ENCODE peak calls at places on chromosomes 2 and 18, in four cellular contexts. I, G, X and K are unnamed samples.

GRCh38 chr2:36360834-36361233 is 5.3 kb downstream of the CRIM1 start:
- DNase-seq in X (no peak), I (no peak), G (no peak), K (no peak)

GRCh38 chr18:33074125-33074524 is 301.3 kb upstream of the KLHL14 start:
- DNase-seq in G (no peak), I (no peak), X (no peak), K (no peak)

GRCh38 chr2:47227532-47228166 is 72.5 kb upstream of the STPG4 start:
- DNase-seq in I (no peak), G (no peak), X (no peak), K (no peak)

GRCh38 chr2:180385601-180386201 is 378.6 kb upstream of the CWC22 start:
- DNase-seq in X (no peak), I (no peak), G (no peak), K (no peak)

GRCh38 chr2:8543065-8543411 is 138.8 kb upstream of the ID2 start:
- DNase-seq in I (no peak), G (no peak), X (no peak), K (no peak)

GRCh38 chr2:68710336-68710735 is 24.3 kb upstream of the ARHGAP25 start:
- DNase-seq in X (no peak), G (no peak), I (no peak), K (no peak)

GRCh38 chr18:5962362-5962761 is 67.0 kb upstream of the TMEM200C start:
- DNase-seq in G (no peak), I (no peak), X (peak; percentile 38), K (no peak)

GRCh38 chr2:124267821-124268220 is 242.7 kb downstream of the CNTNAP5 start:
- DNase-seq in G (no peak), I (no peak), X (no peak), K (no peak)

GRCh38 chr2:197803033-197803444 is 1.4 kb upstream of the PLCL1 start:
- DNase-seq in I (no peak), G (peak; percentile 21), X (no peak), K (peak; percentile 53)

GRCh38 chr2:233385489-233386044 is 31.3 kb downstream of the DGKD start:
- DNase-seq in I (no peak), X (peak; percentile 54), G (no peak), K (peak; percentile 69)

GRCh38 chr18:34787931-34788532 is 77.9 kb downstream of the DTNA start:
- DNase-seq in X (no peak), I (peak; percentile 41), G (peak; percentile 14), K (peak; percentile 45)

GRCh38 chr18:80258640-80259039 is 11.3 kb upstream of the PARD6G start:
- DNase-seq in G (no peak), X (no peak), I (no peak), K (no peak)

GRCh38 chr18:70322928-70323327 is 34.1 kb downstream of the SOCS6 start:
- DNase-seq in I (no peak), G (no peak), X (no peak), K (no peak)

GRCh38 chr2:198084136-198084535 is 279.7 kb downstream of the PLCL1 start:
- DNase-seq in I (no peak), X (no peak), G (no peak), K (no peak)

GRCh38 chr2:70534183-70534836 is 19.3 kb downstream of the TGFA start:
- DNase-seq in X (no peak), G (no peak), I (no peak), K (no peak)

GRCh38 chr18:73043231-73044000 is 175.6 kb upstream of the NETO1 start:
- DNase-seq in X (no peak), I (no peak), G (no peak), K (no peak)

GRCh38 chr2:166375736-166376487 is at the start of gene SCN9A:
- DNase-seq in I (peak; percentile 86), G (peak; percentile 64), X (peak; percentile 86), K (peak; percentile 15)

GRCh38 chr2:25514043-25514627 is 159.2 kb downstream of the DTNB start:
- DNase-seq in I (no peak), X (no peak), G (no peak), K (peak; percentile 42)

GRCh38 chr2:215537621-215538020 is 101.8 kb upstream of the FN1 start:
- DNase-seq in G (no peak), I (no peak), X (no peak), K (no peak)

GRCh38 chr2:26670171-26670570 is 22.4 kb upstream of the KCNK3 start:
- DNase-seq in G (no peak), I (no peak), X (no peak), K (no peak)

GRCh38 chr2:105510761-105511669 is 112.2 kb upstream of the FHL2 start:
- DNase-seq in I (no peak), G (peak; percentile 6), X (no peak), K (no peak)

GRCh38 chr18:75052475-75052874 is 156.5 kb downstream of the PTGR3 start:
- DNase-seq in I (no peak), G (no peak), X (peak; percentile 45), K (no peak)

GRCh38 chr18:76621782-76622495 is 126.9 kb upstream of the ZNF516 start:
- DNase-seq in I (no peak), X (no peak), G (no peak), K (no peak)

GRCh38 chr2:230697676-230698075 is 15.0 kb upstream of the CAB39 start:
- DNase-seq in X (no peak), G (no peak), I (no peak), K (no peak)

GRCh38 chr18:72895548-72895947 is 27.8 kb upstream of the NETO1 start:
- DNase-seq in X (no peak), G (no peak), I (no peak), K (no peak)

GRCh38 chr2:147515213-147515612 is 329.6 kb upstream of the ACVR2A start:
- DNase-seq in I (no peak), X (no peak), G (no peak), K (no peak)

GRCh38 chr2:155424518-155424917 is 726.0 kb downstream of the KCNJ3 start:
- DNase-seq in G (no peak), X (no peak), I (no peak), K (no peak)

GRCh38 chr2:100976634-100977391 is 25.3 kb upstream of the RPL31 start:
- DNase-seq in G (no peak), I (no peak), X (no peak), K (peak; percentile 79)

GRCh38 chr2:31108887-31109286 is 29.4 kb downstream of the GALNT14 start:
- DNase-seq in I (no peak), X (no peak), G (no peak), K (no peak)

GRCh38 chr2:72182547-72183460 is 35.1 kb upstream of the CYP26B1 start:
- DNase-seq in G (no peak), I (peak; percentile 67), X (peak; percentile 53), K (no peak)

GRCh38 chr2:28729698-28730097 is 21.9 kb upstream of the PPP1CB start:
- DNase-seq in G (no peak), I (no peak), X (no peak), K (no peak)

GRCh38 chr2:12605936-12606335 is 110.8 kb upstream of the TRIB2 start:
- DNase-seq in G (no peak), I (no peak), X (no peak), K (no peak)